ENCODE peak calls at places on chromosomes 11 and 22, in four cellular contexts. T is IMR-90, H is MM.1S, V is colonic mucosa. D is an unnamed sample.

GRCh38 chr11:125694951-125695350 is 14.3 kb upstream of the ACRV1 start:
- DNase-seq in H (no peak), V (no peak), T (no peak), D (no peak)

GRCh38 chr11:1762537-1763302 is 1.0 kb downstream of the CTSD start:
- DNase-seq in H (no peak), V (peak; percentile 92), T (no peak), D (no peak)

GRCh38 chr22:19271856-19272535 is 19.5 kb downstream of the CLTCL1 start:
- DNase-seq in H (no peak), T (peak; percentile 74), V (no peak), D (no peak)

GRCh38 chr22:37175414-37176144 is 12.5 kb downstream of the C1QTNF6 start:
- DNase-seq in V (no peak), H (no peak), T (no peak), D (no peak)

GRCh38 chr11:123060265-123061000 is 1.5 kb downstream of the HSPA8 start:
- DNase-seq in T (no peak), H (peak; percentile 45), V (no peak), D (no peak)

GRCh38 chr11:119706029-119706428 is 23.0 kb downstream of the NECTIN1 start:
- DNase-seq in V (no peak), H (no peak), T (no peak), D (no peak)

GRCh38 chr11:73566422-73566821 is 31.5 kb downstream of the FAM168A start:
- DNase-seq in T (peak; percentile 59), H (no peak), V (no peak), D (no peak)

GRCh38 chr11:95884364-95884763 is 39.5 kb downstream of the MTMR2 start:
- DNase-seq in V (no peak), T (peak; percentile 63), H (no peak), D (no peak)

GRCh38 chr11:16148301-16148787 is 208.0 kb downstream of the SOX6 start:
- DNase-seq in H (no peak), T (no peak), V (no peak), D (no peak)

GRCh38 chr11:68843052-68843561 is 1.4 kb upstream of the CPT1A start:
- DNase-seq in V (peak; percentile 32), H (peak; percentile 85), T (peak; percentile 29), D (no peak)

GRCh38 chr11:119340335-119341221 is at the start of gene C1QTNF5:
- DNase-seq in V (peak; percentile 77), H (no peak), T (peak; percentile 57), D (no peak)

GRCh38 chr11:69841170-69841858 is 22.1 kb upstream of the FGF3 start:
- DNase-seq in V (no peak), H (no peak), T (no peak), D (no peak)

GRCh38 chr11:69841859-69842698 is 22.9 kb upstream of the FGF3 start:
- DNase-seq in V (peak; percentile 30), H (peak; percentile 42), T (peak; percentile 13), D (no peak)

GRCh38 chr11:69844396-69844795 is 25.2 kb upstream of the FGF3 start:
- DNase-seq in T (no peak), V (no peak), H (no peak), D (no peak)

GRCh38 chr11:69842746-69843528 is 23.7 kb upstream of the FGF3 start:
- DNase-seq in H (no peak), T (no peak), V (no peak), D (no peak)

GRCh38 chr11:69843529-69843921 is 24.3 kb upstream of the FGF3 start:
- DNase-seq in T (no peak), V (no peak), H (no peak), D (no peak)
- H3K9ac ChIP-seq in T (no peak overlapping the region), V (no peak overlapping the region), H (no peak overlapping the region), D (no peak overlapping the region)

DNA sequence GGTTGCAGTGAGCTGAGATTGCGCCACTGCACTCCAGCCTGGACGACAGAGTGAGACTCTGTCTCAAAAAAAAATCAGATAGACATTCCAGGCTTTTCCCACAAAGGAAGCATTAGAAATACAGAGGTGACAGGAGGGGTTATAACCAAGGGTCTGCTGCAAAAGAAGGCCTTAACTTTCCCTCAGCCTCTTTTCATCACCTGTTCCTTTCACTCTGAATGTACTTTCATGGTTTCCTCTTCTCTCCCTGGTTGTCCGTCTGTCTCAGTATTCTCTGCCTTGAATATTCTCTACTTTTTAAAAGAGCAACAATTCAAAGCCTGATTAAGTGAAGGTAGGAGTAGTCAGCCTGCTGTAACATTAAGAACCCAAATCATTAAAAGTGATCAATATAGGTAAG is 50.2 kb downstream of the CELF1 start:
- DNase-seq in V (no peak), H (no peak), T (no peak), D (no peak)
- H3K36me3 ChIP-seq in V (no peaks in the 10 kb centered on the region), H (no peaks in the 10 kb centered on the region), T (peaks cover 7% of the 10 kb centered on the region), D (peaks cover 13% of the 10 kb centered on the region)

DNA sequence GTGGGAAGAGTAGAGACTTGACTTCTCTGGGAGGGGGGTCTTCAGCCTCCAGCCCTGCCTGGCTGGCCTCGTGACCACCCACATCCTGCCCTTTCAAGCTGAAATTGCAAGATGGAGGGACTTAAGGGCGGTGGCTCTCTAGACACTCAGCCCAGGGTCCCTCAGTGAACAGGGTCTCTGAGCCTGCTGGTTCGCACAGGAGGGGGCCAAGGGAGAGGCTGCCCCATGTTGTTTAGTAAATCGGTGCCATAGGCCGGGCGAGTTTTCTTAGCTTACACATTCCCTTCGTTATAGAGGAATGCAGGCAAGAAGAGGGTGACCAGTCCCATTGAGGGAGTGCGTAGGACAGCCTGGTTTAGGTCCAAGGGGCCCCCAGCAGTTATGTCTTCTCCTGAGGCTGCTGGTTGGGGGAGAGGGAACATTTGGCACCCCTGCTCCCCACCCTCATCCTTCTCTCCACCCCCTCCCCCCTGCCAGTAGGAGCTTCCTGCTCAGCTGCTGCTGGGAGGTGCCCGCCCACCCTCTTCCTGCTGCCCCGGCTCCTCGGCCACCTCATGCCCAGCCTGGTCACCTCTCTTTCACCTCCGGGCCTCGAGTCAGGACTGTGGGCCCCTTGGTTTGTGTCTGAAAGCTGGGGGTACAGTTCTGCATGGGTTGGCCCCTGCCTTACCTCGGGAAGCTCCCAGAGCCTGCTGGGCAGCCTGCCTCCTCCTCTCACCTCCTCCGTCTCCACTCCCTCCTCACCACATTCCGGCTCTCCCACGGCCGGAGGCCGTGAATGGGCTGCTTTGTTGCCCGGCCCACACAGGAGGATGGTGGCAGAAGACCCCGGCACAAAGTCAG is 3.9 kb downstream of the FRMD8 start:
- DNase-seq in H (no peak), V (no peak), T (no peak), D (no peak)
- H3K9ac ChIP-seq in H (no peak overlapping the region), V (peak overlapping the region; percentile 24), T (peak overlapping the region; percentile 10), D (no peak overlapping the region)

DNA sequence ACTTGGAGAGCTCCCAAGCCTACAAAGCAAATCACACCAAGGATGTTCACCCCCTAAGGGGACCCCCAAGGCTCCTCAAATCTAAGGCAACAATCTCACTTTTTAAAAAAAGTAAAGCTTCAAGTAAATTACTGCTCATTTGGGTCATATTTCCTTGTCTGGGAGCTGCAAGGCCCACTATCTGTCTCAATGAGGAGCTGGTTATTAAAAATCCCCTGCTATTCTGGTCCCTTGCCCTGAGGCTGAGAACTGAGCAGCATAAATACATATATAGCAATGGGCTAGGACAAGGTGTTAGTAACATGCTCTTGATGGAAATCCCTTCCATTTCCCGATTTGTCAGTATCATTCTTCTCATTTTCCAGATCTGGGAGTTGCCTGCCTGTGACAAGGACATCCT is 119.3 kb downstream of the ETS1 start:
- DNase-seq in T (no peak), H (peak; percentile 20), V (no peak), D (no peak)
- H3K36me3 ChIP-seq in T (peaks cover 27% of the 10 kb centered on the region), H (no peaks in the 10 kb centered on the region), V (no peaks in the 10 kb centered on the region), D (no peaks in the 10 kb centered on the region)

DNA sequence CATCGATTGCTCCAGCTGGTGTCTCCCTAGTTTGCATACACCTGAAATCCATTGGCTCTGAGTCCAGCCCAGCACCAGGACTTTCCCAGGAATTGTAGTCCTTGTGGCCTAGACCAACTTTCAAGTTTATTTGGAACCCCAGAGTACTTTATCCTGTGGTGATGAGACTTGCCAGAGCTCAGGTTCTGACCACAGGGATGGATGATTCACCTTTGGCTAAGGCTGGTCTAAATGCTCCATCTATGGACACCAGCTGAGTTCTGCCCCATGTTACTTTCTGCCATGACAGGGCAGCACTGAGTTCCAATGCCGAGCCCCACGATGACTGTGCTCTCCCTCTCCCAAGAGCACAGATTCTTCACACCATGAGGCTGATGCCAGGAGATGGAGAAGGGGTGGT is 17.3 kb upstream of the INSC start:
- DNase-seq in H (no peak), T (no peak), V (no peak), D (no peak)
- H3K9ac ChIP-seq in H (no peak overlapping the region), T (no peak overlapping the region), V (no peak overlapping the region), D (no peak overlapping the region)

DNA sequence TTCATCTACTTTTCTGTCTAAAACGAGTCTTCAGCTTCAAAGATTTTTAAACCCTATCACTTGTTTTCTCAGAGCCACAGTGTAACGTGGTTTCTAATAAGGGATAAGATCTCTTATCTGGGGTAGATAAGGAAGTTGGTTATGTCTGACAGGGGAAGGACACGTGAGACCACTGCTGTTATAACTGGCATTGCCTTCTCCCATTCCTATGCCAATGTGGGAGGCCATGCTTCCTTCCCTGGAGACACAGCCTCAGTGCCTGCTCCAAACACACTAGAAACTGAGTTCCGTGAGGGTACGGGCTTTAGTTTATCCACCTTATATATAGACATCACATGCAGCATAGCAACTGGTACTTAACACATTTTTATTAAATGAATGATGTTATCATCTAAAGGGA is 39.4 kb downstream of the LARGE2 start:
- DNase-seq in V (no peak), H (no peak), T (no peak), D (no peak)
- H3K36me3 ChIP-seq in V (no peaks in the 10 kb centered on the region), H (peaks cover 3% of the 10 kb centered on the region), T (peaks cover 20% of the 10 kb centered on the region), D (peaks cover 45% of the 10 kb centered on the region)

GRCh38 chr22:39466228-39467006 is 9.6 kb downstream of the MGAT3 start:
- DNase-seq in V (no peak), T (no peak), H (no peak), D (no peak)
- H3K9ac ChIP-seq in V (no peak overlapping the region), T (no peak overlapping the region), H (peak overlapping the region; percentile 30), D (no peak overlapping the region)

GRCh38 chr11:20097319-20098221 is 62.7 kb downstream of the DBX1 start:
- DNase-seq in T (peak; percentile 93), V (no peak), H (no peak), D (no peak)
- H3K36me3 ChIP-seq in T (peaks cover 30% of the 10 kb centered on the region), V (no peaks in the 10 kb centered on the region), H (no peaks in the 10 kb centered on the region), D (no peaks in the 10 kb centered on the region)

DNA sequence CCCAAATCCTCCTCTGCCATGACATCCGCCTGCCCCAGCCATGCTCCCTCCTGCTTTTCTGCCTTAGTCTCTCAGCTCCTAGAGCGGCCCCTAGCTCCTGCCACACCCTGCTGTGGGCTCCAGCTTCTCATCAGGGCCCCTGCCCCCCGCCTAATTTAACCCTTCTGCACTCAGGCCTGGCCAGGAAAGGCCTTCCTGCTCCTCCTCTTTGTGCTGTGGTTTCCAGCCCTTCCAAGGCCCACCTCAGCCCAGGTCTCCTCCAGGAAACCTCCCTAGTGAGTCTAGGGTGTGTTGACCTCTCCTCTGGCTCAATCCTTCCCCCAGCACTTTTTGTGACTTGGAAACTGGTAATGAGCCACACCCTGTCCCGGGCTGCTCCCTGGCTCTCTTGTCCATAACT is 11.3 kb downstream of the PTPN5 start:
- DNase-seq in V (no peak), H (no peak), T (no peak), D (no peak)
- H3K9ac ChIP-seq in V (no peak overlapping the region), H (no peak overlapping the region), T (no peak overlapping the region), D (no peak overlapping the region)